ENCODE peak calls at places on chromosome 20, in four cellular contexts. X is GM13977, A is AG09309, P is B cell. T is an unnamed sample.
A peak's percentile ranks its signal among the peaks of the same experiment; 100 is the strongest.

GRCh38 chr20:54704032-54704635 is 228.7 kb downstream of the DOK5 start:
- DNase-seq in X (no peak), A (no peak), P (no peak), T (no peak)

GRCh38 chr20:44180814-44181213 is 6.2 kb downstream of the JPH2 start:
- DNase-seq in X (no peak), A (no peak), P (no peak), T (no peak)

GRCh38 chr20:43389839-43390626 is 67.7 kb upstream of the SRSF6 start:
- DNase-seq in X (no peak), A (no peak), P (no peak), T (no peak)

GRCh38 chr20:13022401-13023170 is 13.8 kb downstream of the SPTLC3 start:
- DNase-seq in X (no peak), A (peak; percentile 17), P (no peak), T (no peak)

GRCh38 chr20:59618131-59618530 is 13.8 kb downstream of the PHACTR3 start:
- DNase-seq in X (no peak), A (no peak), P (no peak), T (no peak)

GRCh38 chr20:35066194-35066593 is 26.4 kb downstream of the TRPC4AP start:
- DNase-seq in X (no peak), A (no peak), P (no peak), T (no peak)

GRCh38 chr20:25739615-25740320 is 43.1 kb upstream of the ZNF337 start:
- DNase-seq in X (no peak), A (no peak), P (no peak), T (no peak)

GRCh38 chr20:14816471-14816870 is 479.1 kb upstream of the FLRT3 start:
- DNase-seq in X (no peak), A (no peak), P (no peak), T (no peak)

GRCh38 chr20:1448081-1448627 is 18.5 kb downstream of the NSFL1C start:
- DNase-seq in X (no peak), A (no peak), P (no peak), T (no peak)

GRCh38 chr20:2814587-2815051 is at the start of gene C20orf141:
- DNase-seq in X (no peak), A (peak; percentile 97), P (no peak), T (no peak)

GRCh38 chr20:18543932-18544331 is 23.3 kb upstream of the SMIM26 start:
- DNase-seq in X (no peak), A (no peak), P (no peak), T (no peak)

GRCh38 chr20:8983478-8984345 is 85.2 kb upstream of the PLCB4 start:
- DNase-seq in X (peak; percentile 11), A (no peak), P (no peak), T (no peak)

GRCh38 chr20:19540401-19540800 is 217.7 kb upstream of the RIN2 start:
- DNase-seq in X (no peak), A (no peak), P (no peak), T (no peak)

GRCh38 chr20:40331699-40332098 is 357.3 kb downstream of the MAFB start:
- DNase-seq in X (no peak), A (no peak), P (no peak), T (no peak)

GRCh38 chr20:401682-402495 is 6.2 kb upstream of the RBCK1 start:
- DNase-seq in X (no peak), A (peak; percentile 62), P (no peak), T (no peak)

GRCh38 chr20:3071610-3072529 is at the start of gene OXT:
- DNase-seq in X (peak; percentile 17), A (no peak), P (peak; percentile 75), T (peak; percentile 43)

GRCh38 chr20:62049342-62050165 is 16.1 kb downstream of the TAF4 start:
- DNase-seq in X (no peak), A (no peak), P (peak; percentile 9), T (no peak)

GRCh38 chr20:46649965-46650542 is 1.2 kb downstream of the SLC13A3 start:
- DNase-seq in X (no peak), A (no peak), P (no peak), T (no peak)

GRCh38 chr20:44683263-44684046 is 31.7 kb upstream of the CCN5 start:
- DNase-seq in X (peak; percentile 83), A (no peak), P (peak; percentile 45), T (peak; percentile 45)

GRCh38 chr20:24465168-24465567 is 4.3 kb upstream of the SYNDIG1 start:
- DNase-seq in X (no peak), A (no peak), P (no peak), T (no peak)

GRCh38 chr20:10115021-10115420 is 80.2 kb downstream of the ANKEF1 start:
- DNase-seq in X (no peak), A (peak; percentile 70), P (no peak), T (no peak)

GRCh38 chr20:45938727-45939438 is 4.4 kb downstream of the PCIF1 start:
- DNase-seq in X (no peak), A (no peak), P (no peak), T (no peak)

GRCh38 chr20:36744764-36745191 is 1.1 kb downstream of the NDRG3 start:
- DNase-seq in X (no peak), A (no peak), P (no peak), T (no peak)

GRCh38 chr20:13650474-13650873 is 11.7 kb upstream of the TASP1 start:
- DNase-seq in X (no peak), A (no peak), P (no peak), T (no peak)

GRCh38 chr20:11305406-11305805 is 612.3 kb upstream of the BTBD3 start:
- DNase-seq in X (no peak), A (no peak), P (no peak), T (no peak)

DNA sequence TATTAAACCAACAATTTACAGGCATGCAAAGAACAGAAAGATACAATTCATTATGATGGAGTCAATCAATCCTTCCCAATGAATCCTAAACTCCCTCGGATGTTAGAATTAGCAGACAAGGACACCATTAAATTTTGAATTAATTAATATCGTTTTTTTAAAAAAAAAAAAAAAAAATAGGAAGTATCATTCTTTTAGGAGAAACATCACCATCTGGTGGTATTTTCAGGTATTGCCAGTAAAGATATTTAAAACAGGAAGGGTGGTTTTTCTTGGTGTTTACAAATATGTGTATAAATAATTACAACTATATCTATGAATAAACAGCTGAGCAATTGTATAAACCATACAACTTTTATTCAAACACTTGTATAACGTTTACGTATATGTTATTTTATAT is 564.4 kb downstream of the HAO1 start:
- DNase-seq in X (no peak), A (no peak), P (no peak), T (no peak)
- TF ChIP-seq CTCF in X (peak; percentile 36), A (peak; percentile 19), P (peak; percentile 67), T (peak; percentile 55)

GRCh38 chr20:23187759-23188158 is 101.6 kb upstream of the CD93 start:
- DNase-seq in X (no peak), A (no peak), P (no peak), T (no peak)
- TF ChIP-seq CTCF in X (no peak), A (no peak), P (no peak), T (no peak)

GRCh38 chr20:57910716-57911115 is 200.9 kb upstream of the PMEPA1 start:
- DNase-seq in X (no peak), A (no peak), P (no peak), T (no peak)
- TF ChIP-seq CTCF in X (no peak), A (no peak), P (no peak), T (no peak)

DNA sequence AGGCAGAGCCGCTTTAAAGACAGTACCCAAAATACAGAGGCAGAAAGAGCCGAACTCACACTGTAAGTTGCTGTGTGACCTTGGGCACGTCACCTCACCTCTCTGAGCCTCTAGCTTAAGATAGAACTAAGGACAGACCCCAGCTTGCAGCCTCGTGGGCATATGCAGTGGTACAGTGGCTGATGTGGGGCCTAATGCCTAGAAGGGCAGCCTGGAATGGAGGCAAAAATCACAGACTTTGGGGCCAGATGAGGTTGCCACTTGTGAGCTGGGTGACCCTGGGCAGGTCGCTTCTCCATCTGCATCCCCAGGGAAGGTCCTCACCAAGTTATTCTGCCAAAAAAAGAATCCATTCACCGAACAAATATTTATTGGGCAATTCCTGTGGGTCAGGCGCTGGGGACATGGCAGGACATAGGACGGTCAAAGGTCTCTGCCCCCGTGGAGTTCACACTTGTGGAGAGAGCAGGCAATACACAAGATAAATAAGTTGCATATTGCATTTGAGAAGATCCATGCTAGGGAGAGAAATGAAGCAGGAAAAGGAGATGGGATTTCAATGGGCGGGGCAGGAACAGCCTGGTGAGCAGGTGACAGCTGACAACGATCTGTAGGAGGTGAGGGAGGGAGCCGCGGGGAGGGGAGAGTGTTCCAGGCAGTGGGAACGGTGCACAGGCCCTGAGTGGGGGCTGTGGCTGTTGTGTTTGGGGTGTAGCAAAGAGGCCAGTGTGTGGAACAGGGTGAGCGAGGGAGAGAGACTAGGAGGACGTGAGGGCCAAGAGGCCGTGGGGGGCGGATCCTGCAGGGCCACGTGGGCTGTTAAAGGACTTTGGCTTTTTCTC is 115.2 kb downstream of the CEBPB start:
- DNase-seq in X (no peak), A (no peak), P (no peak), T (no peak)
- TF ChIP-seq CTCF in X (no peak), A (no peak), P (no peak), T (no peak)

GRCh38 chr20:31606928-31607639 is 2.0 kb downstream of the ID1 start:
- DNase-seq in X (peak; percentile 26), A (no peak), P (no peak), T (no peak)
- TF ChIP-seq CTCF in X (no peak), A (no peak), P (no peak), T (no peak)

T was measured in natural killer cell.